ENCODE peak calls at places on chromosome 16, in nine cellular contexts. E, J, P, L, S, F, G, I and C are unnamed samples.

GRCh38 chr16:89845417-89845816 is 17.1 kb downstream of the SPIRE2 start:
- DNase-seq in E (peak; percentile 28), J (no peak), P (no peak), L (no peak), S (no peak), F (no peak), G (no peak), I (no peak), C (no peak)

GRCh38 chr16:70686376-70687171 is 721 bp upstream of the MTSS2 start:
- DNase-seq in E (no peak), J (no peak), P (no peak), L (no peak), S (no peak), F (no peak), G (no peak), I (no peak), C (no peak)

GRCh38 chr16:57277586-57277985 is 6.9 kb downstream of the PLLP start:
- DNase-seq in E (no peak), J (no peak), P (no peak), L (peak; percentile 60), S (no peak), F (peak; percentile 58), G (no peak), I (no peak), C (peak; percentile 30)

GRCh38 chr16:57044931-57045693 is 47.3 kb upstream of the CPNE2 start:
- DNase-seq in E (no peak), J (no peak), P (no peak), L (peak; percentile 28), S (no peak), F (no peak), G (no peak), I (no peak), C (no peak)

GRCh38 chr16:89547291-89547690 is 13.2 kb upstream of the RPL13 start:
- DNase-seq in E (no peak), J (no peak), P (no peak), L (no peak), S (no peak), F (no peak), G (no peak), I (no peak), C (no peak)

GRCh38 chr16:59696495-59696894 is 962.4 kb upstream of the GOT2 start:
- DNase-seq in E (no peak), J (no peak), P (no peak), L (no peak), S (no peak), F (no peak), G (no peak), I (no peak), C (no peak)

GRCh38 chr16:56350491-56351405 is 74.6 kb downstream of the AMFR start:
- DNase-seq in E (no peak), J (no peak), P (no peak), L (no peak), S (no peak), F (no peak), G (no peak), I (no peak), C (no peak)

GRCh38 chr16:77977336-77977735 is 45.0 kb upstream of the CLEC3A start:
- DNase-seq in E (no peak), J (no peak), P (no peak), L (no peak), S (no peak), F (no peak), G (no peak), I (no peak), C (no peak)

GRCh38 chr16:19559242-19559910 is 3.9 kb downstream of the VPS35L start:
- DNase-seq in E (no peak), J (no peak), P (no peak), L (peak; percentile 69), S (no peak), F (peak; percentile 35), G (no peak), I (no peak), C (peak; percentile 81)

GRCh38 chr16:82627811-82628339 is 1.1 kb downstream of the CDH13 start:
- DNase-seq in E (peak; percentile 26), J (peak; percentile 42), P (no peak), L (peak; percentile 26), S (no peak), F (no peak), G (peak; percentile 9), I (no peak), C (no peak)

GRCh38 chr16:47142469-47143328 is 1.0 kb downstream of the NETO2 start:
- DNase-seq in E (peak; percentile 36), J (peak; percentile 40), P (peak; percentile 21), L (peak; percentile 44), S (peak; percentile 33), F (peak; percentile 25), G (no peak), I (peak; percentile 23), C (peak; percentile 26)

GRCh38 chr16:23597003-23597756 is 1.1 kb upstream of the NDUFAB1 start:
- DNase-seq in E (peak; percentile 18), J (no peak), P (peak; percentile 43), L (no peak), S (no peak), F (peak; percentile 23), G (peak; percentile 16), I (no peak), C (peak; percentile 77)

GRCh38 chr16:29840240-29840639 is 20.0 kb downstream of the MVP start:
- DNase-seq in E (no peak), J (no peak), P (no peak), L (no peak), S (no peak), F (no peak), G (no peak), I (no peak), C (no peak)

GRCh38 chr16:17312100-17312732 is 158.5 kb downstream of the XYLT1 start:
- DNase-seq in E (peak; percentile 89), J (no peak), P (no peak), L (no peak), S (peak; percentile 71), F (no peak), G (no peak), I (no peak), C (no peak)

GRCh38 chr16:52539197-52539596 is 7.7 kb downstream of the TOX3 start:
- DNase-seq in E (no peak), J (no peak), P (no peak), L (no peak), S (no peak), F (no peak), G (no peak), I (no peak), C (no peak)

GRCh38 chr16:57009641-57010170 is 20.3 kb downstream of the NLRC5 start:
- DNase-seq in E (no peak), J (no peak), P (no peak), L (no peak), S (no peak), F (no peak), G (no peak), I (no peak), C (no peak)

GRCh38 chr16:46658925-46659324 is 30.1 kb downstream of the VPS35 start:
- DNase-seq in E (peak; percentile 12), J (peak; percentile 38), P (peak; percentile 34), L (no peak), S (no peak), F (no peak), G (peak; percentile 15), I (peak; percentile 38), C (no peak)

DNA sequence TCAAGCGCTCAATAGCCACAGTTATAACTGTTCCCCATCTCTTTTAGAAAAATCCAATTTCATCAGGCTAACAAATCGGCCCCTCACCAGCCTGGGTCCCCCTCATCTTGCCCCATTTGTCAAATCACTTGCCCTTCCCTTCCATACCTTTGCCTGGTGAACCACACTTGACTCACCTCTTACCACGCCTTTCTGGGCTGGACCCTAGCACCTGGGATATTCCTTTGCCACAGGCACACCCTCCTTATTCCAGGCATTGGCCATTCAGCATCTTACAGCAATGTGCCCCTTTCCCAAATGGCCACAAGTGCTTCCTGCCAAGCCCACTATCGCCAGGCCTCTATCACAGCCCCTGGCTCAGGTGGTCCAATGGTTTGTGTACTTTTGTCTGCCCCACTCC is 14.9 kb downstream of the CMTM4 start:
- DNase-seq in E (no peak), J (no peak), P (no peak), L (no peak), S (no peak), F (no peak), G (no peak), I (no peak), C (no peak)
- TF ChIP-seq POLR2A in E (no peak), J (no peak), P (no peak), L (no peak), S (no peak), F (no peak), G (no peak), I (no peak), C (no peak)

GRCh38 chr16:88533945-88534641 is 36.1 kb upstream of the ZC3H18 start:
- DNase-seq in E (peak; percentile 84), J (peak; percentile 86), P (peak; percentile 71), L (peak; percentile 45), S (peak; percentile 75), F (peak; percentile 76), G (peak; percentile 42), I (peak; percentile 90), C (peak; percentile 84)
- TF ChIP-seq POLR2A in E (peak; percentile 54), J (no peak), P (peak; percentile 46), L (no peak), S (no peak), F (peak; percentile 53), G (peak; percentile 80), I (no peak), C (no peak)

DNA sequence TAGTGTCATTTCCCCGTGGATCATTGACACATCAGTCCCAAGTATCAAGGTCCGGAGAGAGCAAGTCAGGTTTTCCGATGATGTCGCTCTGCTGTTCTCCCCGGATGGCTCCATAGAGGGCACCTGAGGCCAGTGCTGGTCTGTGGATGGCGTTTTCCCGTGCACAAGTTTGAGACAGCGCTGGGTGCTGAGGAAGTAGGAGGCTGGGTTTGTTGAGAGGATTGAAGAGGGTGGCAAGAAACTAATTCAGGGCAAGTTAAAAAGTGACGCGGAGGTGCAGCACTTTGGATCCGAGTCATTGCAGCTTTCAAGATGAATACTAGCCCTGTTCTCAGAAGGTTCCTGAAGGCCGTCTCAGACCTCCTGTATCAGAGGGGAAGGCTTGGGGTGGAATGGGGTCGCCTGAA is 7.7 kb downstream of the NUBP1 start:
- DNase-seq in E (no peak), J (no peak), P (peak; percentile 26), L (no peak), S (no peak), F (no peak), G (no peak), I (no peak), C (no peak)
- TF ChIP-seq POLR2A in E (no peak), J (no peak), P (no peak), L (no peak), S (no peak), F (no peak), G (no peak), I (no peak), C (no peak)

DNA sequence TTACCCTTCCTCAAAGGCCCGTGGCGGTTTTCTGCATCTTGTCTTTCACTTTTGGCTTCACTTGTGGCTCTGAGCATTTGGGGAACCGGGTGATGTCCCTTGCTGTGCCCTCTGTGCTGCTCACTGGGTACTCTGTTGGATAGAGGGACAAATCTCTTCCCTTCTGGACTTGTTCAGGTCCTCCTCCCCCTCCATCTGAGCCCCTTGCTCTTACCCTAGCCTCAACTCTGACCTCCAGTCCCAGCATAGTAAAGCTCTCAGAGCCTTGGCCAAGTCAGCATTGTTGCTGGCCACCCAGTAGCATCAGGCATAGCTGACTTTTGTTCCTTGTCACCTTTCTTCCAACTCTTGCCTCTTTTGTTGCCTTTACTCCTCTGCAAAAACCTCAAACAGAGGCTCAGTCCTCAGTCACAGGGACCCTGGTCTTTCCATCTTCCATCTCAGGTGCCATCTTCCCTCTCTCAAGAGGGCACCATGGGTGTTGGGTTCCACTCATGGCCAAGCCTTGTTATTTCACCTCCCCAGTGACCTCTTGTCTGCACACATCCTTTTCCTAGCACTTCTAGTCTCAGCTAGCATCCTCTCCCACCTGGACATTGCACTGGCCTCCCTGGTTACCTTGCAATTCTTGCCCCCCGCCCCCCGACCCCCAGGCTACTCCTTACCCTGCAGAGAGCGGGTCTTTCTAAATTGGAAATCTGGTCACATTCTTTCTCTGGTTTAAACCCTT is 391 bp upstream of the PSMB10 start:
- DNase-seq in E (peak; percentile 83), J (no peak), P (peak; percentile 88), L (no peak), S (peak; percentile 66), F (peak; percentile 56), G (no peak), I (peak; percentile 86), C (peak; percentile 85)
- TF ChIP-seq POLR2A in E (no peak), J (no peak), P (no peak), L (no peak), S (no peak), F (no peak), G (no peak), I (no peak), C (no peak)